ENCODE peak calls at places on chromosomes 2 and 18, in four cellular contexts. L, Y, Q and I are unnamed samples.

GRCh38 chr2:108978709-108979111 is 10.3 kb downstream of the EDAR start:
- DNase-seq in L (no peak), Y (no peak), Q (peak; percentile 17), I (no peak)

GRCh38 chr2:11562476-11562875 is 28.6 kb downstream of the GREB1 start:
- DNase-seq in L (no peak), Y (no peak), Q (no peak), I (no peak)

GRCh38 chr2:47321411-47322031 is 81.4 kb upstream of the MSH2 start:
- DNase-seq in L (no peak), Y (no peak), Q (peak; percentile 60), I (no peak)

GRCh38 chr18:63225434-63225833 is 94.1 kb downstream of the BCL2 start:
- DNase-seq in L (no peak), Y (no peak), Q (no peak), I (no peak)

GRCh38 chr2:127643698-127644660 is 2.0 kb upstream of the GPR17 start:
- DNase-seq in L (no peak), Y (no peak), Q (no peak), I (no peak)

GRCh38 chr2:46909771-46910419 is 5.7 kb downstream of the MCFD2 start:
- DNase-seq in L (peak; percentile 57), Y (no peak), Q (peak; percentile 92), I (no peak)

GRCh38 chr2:46264447-46264846 is 32.8 kb upstream of the EPAS1 start:
- DNase-seq in L (no peak), Y (no peak), Q (no peak), I (no peak)

GRCh38 chr2:234292205-234292954 is 204.5 kb downstream of the ARL4C start:
- DNase-seq in L (peak; percentile 69), Y (no peak), Q (peak; percentile 59), I (no peak)

GRCh38 chr2:227826563-227826962 is 12.9 kb downstream of the CCL20 start:
- DNase-seq in L (no peak), Y (no peak), Q (no peak), I (no peak)

GRCh38 chr2:226611944-226612318 is 187.7 kb downstream of the IRS1 start:
- DNase-seq in L (no peak), Y (no peak), Q (peak; percentile 74), I (no peak)

GRCh38 chr18:79519751-79520472 is 124.2 kb downstream of the NFATC1 start:
- DNase-seq in L (peak; percentile 76), Y (no peak), Q (no peak), I (no peak)

GRCh38 chr2:157572725-157573124 is 55.9 kb downstream of the ACVR1C start:
- DNase-seq in L (no peak), Y (no peak), Q (no peak), I (no peak)

GRCh38 chr2:234330902-234331301 is 166.0 kb downstream of the ARL4C start:
- DNase-seq in L (no peak), Y (no peak), Q (no peak), I (no peak)

GRCh38 chr18:75478996-75479870 is 51.7 kb upstream of the SMIM21 start:
- DNase-seq in L (no peak), Y (peak; percentile 47), Q (peak; percentile 74), I (no peak)

GRCh38 chr2:110115291-110116032 is at the start of gene MALL:
- DNase-seq in L (no peak), Y (no peak), Q (peak; percentile 69), I (no peak)

GRCh38 chr2:239193925-239194687 is 206.7 kb downstream of the HDAC4 start:
- DNase-seq in L (no peak), Y (no peak), Q (no peak), I (no peak)

GRCh38 chr18:48374423-48375149 is 34.6 kb downstream of the ZBTB7C start:
- DNase-seq in L (no peak), Y (no peak), Q (no peak), I (no peak)